ENCODE peak calls at places on chromosomes 13 and 19, in four cellular contexts. U is neural progenitor cell, A is PC-3, P is MM.1S. C is an unnamed sample.

GRCh38 chr13:30906411-30906990 is 430 bp downstream of the MEDAG start:
- DNase-seq in P (no peak), A (no peak), U (no peak), C (peak; percentile 70)

GRCh38 chr19:27891411-27891810 is 1321.5 kb downstream of the UQCRFS1 start:
- DNase-seq in A (no peak), P (no peak), U (no peak), C (no peak)

GRCh38 chr13:40064723-40065122 is 409.3 kb downstream of the COG6 start:
- DNase-seq in P (no peak), A (peak; percentile 92), U (no peak), C (peak; percentile 94)

GRCh38 chr19:48398329-48399235 is 5.1 kb downstream of the GRIN2D start:
- DNase-seq in P (peak; percentile 91), U (peak; percentile 96), A (peak; percentile 68), C (peak; percentile 93)

GRCh38 chr13:99967884-99968520 is 3.6 kb downstream of the ZIC5 start:
- DNase-seq in A (no peak), U (peak; percentile 57), P (no peak), C (no peak)

GRCh38 chr19:46620716-46621115 is 4.2 kb downstream of the PTGIR start:
- DNase-seq in P (no peak), A (no peak), U (no peak), C (no peak)

GRCh38 chr19:19443283-19443682 is 37.8 kb downstream of the GATAD2A start:
- DNase-seq in U (no peak), P (no peak), A (no peak), C (no peak)

GRCh38 chr19:3458595-3459284 is 21.6 kb downstream of the SMIM24 start:
- DNase-seq in A (no peak), U (peak; percentile 66), P (no peak), C (peak; percentile 70)

GRCh38 chr19:1503089-1503924 is 9.5 kb downstream of the ADAMTSL5 start:
- DNase-seq in A (peak; percentile 21), U (peak; percentile 86), P (peak; percentile 43), C (peak; percentile 74)

GRCh38 chr19:40716031-40716654 is 543 bp downstream of the COQ8B start:
- DNase-seq in P (no peak), A (peak; percentile 91), U (no peak), C (peak; percentile 88)

GRCh38 chr19:21430674-21431073 is 33.7 kb downstream of the ZNF493 start:
- DNase-seq in A (no peak), U (no peak), P (no peak), C (no peak)

DNA sequence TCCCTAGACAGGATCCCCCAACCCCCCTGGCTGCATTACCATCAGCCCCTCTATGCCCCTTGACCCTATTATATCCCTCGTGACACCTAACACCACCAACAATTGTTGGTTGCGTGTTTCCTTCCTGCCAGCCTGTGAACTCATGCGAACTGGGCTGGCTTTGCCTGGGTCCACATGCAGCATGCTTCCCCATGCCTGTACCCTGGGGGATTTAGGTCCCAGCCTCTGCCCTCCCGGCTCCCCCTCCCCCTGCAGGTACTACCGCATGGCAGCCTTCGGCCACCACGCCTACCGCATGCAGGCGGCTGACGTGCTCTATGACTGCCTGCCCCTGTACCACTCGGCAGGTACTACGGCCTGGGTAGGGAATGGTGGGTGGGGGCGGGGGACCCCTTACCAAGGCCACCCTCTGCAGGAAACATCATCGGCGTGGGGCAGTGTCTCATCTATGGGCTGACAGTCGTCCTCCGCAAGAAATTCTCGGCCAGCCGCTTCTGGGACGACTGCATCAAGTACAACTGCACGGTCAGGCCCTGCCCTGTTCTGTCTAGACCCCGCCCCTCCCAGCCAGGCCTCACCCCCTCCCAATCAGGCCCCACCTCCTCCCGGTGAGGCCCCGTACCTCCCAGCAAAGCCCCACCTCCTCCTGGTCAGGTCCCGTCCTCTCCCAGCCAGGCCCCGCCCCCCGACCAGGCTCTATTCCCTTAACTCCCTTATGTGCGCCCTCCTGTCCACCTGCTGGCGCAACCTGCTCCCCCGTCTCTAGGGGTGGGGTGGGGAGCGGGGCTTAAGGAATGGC is 18.5 kb downstream of the SLC27A1 start:
- DNase-seq in P (peak; percentile 75), A (peak; percentile 92), U (peak; percentile 96), C (peak; percentile 46)
- TF ChIP-seq EZH2phosphoT487 in P (no peak), A (no peak), U (no peak), C (no peak)

DNA sequence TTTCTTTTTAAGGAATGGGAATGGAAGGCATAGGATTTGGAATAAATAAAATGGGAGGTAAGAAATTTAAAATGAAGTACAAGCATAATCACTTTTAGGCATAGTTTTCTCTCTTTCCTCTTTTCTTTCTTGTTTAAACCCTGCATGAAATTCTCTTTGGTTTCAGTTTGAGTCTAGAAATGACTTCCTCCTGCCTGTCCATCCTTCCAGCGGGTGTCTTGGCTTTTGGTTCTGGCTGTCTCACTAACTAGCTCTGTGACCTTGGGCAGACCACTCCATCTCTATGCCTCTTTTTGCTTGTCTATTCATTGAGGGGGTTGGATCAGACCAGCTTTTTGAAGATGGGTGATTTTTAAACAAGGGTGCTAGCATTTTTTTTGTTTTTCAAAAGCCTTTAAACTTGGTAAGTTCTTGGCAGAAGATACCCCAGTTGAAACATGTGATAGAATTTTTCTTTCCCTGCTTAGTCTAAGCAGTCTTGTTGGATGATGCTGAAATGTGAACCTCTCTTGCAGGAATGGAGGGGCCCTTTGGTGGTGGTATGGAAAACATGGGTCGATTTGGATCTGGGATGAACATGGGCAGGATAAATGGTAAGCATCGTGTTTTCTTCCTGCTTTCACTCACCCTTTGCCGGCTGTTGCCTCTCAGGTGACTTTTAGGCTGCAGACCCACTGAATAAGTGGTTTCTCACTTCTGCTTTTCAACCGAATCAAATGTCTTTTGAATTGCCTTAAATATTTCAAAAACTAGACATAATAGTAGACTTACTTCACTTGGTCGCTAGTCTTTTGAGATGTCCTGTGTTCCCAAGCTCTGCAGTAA is 28.6 kb downstream of the PRAM1 start:
- DNase-seq in A (no peak), P (peak; percentile 21), U (no peak), C (no peak)
- H3F3A ChIP-seq in A (no peaks in the 10 kb centered on the region), P (peaks cover 18% of the 10 kb centered on the region), U (peaks cover 16% of the 10 kb centered on the region), C (peaks cover 15% of the 10 kb centered on the region)

GRCh38 chr19:38270587-38271167 is 6.3 kb downstream of the SPINT2 start:
- DNase-seq in A (peak; percentile 81), U (no peak), P (no peak), C (peak; percentile 87)

GRCh38 chr19:38277549-38277948 is 13.2 kb downstream of the SPINT2 start:
- DNase-seq in U (no peak), P (no peak), A (peak; percentile 84), C (peak; percentile 70)

GRCh38 chr19:38274734-38275133 is 10.4 kb downstream of the SPINT2 start:
- DNase-seq in U (no peak), P (no peak), A (no peak), C (no peak)

GRCh38 chr19:38276942-38277517 is 12.7 kb downstream of the SPINT2 start:
- DNase-seq in P (no peak), U (no peak), A (no peak), C (no peak)

DNA sequence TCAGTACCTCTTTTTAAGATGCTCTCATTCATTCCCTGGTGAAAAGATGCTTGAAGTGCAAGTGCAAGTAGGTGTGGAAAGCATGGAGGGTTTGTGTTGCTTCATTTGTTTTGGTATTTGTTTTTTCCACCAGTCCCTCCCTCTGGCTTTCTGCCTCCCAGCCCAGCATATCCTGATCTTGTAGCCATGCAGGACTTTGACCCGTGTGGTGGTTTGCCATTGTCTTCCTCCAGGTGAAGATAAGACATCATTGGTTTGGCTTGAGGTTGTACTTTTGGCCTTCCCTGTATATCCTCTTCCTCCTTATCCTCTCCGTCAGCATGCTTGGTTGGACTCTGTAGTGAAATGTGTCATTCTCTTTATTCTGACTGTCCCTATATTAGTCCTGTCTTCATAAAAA is 9.1 kb downstream of the SPINT2 start:
- DNase-seq in A (no peak), U (no peak), P (no peak), C (no peak)
- TF ChIP-seq EZH2phosphoT487 in A (no peak), U (no peak), P (no peak), C (no peak)

DNA sequence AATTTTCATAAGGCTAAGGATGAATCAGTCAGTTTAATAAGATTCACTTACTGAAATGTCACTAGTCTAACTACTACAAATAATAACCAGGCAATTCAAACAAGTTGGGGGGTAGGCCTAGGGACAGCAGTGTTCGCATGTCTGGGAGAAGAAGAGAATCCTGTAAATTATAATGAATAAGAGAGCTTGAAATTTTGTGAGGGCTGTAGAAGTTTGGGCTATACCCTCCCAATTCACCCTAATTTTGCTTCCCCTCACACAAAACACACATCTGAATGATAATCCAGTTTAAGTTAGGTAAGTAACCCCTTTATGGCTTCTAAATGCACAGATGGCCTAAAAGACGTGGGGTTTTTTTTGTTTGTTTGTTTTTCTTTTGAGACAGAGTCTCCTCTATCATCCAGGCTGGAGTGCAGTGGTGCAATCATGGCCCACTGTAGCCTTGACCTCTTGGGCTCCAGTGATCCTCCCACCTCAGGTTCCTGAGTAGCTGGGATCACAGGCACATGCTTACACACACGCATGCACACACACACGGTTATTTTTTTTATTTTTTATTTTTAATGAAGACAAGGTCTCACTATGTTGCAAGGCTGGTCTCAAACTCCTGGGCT is 69.9 kb downstream of the TBC1D4 start:
- DNase-seq in A (no peak), P (no peak), U (no peak), C (no peak)
- H3F3A ChIP-seq in A (peaks cover 2% of the 10 kb centered on the region), P (no peaks in the 10 kb centered on the region), U (no peaks in the 10 kb centered on the region), C (peaks cover 26% of the 10 kb centered on the region)